ENCODE peak calls at places on chromosomes 13 and 19, in eight cellular contexts. One of them, this sample, is unnamed.

GRCh38 chr13:59247166-59247565 is 916.6 kb downstream of the DIAPH3 start:
- DNase-seq in iPS-NIHi11: peak
- DNase-seq in head of caudate nucleus: peak
- DNase-seq in amniotic stem cell: no peak
- DNase-seq in iris pigment epithelial cell: no peak
- DNase-seq in H54: no peak
- DNase-seq in aorta: no peak
- DNase-seq in stimulated activated CD4-positive, alpha-beta T cell treated with anti-CD3 and anti-CD28 coated beads, Interleukin-1b, Interleukin-23, amount 100 ng/mL, for 1 hour: no peak
- DNase-seq in this sample: no peak

GRCh38 chr19:47569331-47569730 is 3.6 kb downstream of the ZNF541 start:
- DNase-seq in iPS-NIHi11: no peak
- DNase-seq in head of caudate nucleus: no peak
- DNase-seq in amniotic stem cell: no peak
- DNase-seq in iris pigment epithelial cell: no peak
- DNase-seq in H54: no peak
- DNase-seq in aorta: no peak
- DNase-seq in stimulated activated CD4-positive, alpha-beta T cell treated with anti-CD3 and anti-CD28 coated beads, Interleukin-1b, Interleukin-23, amount 100 ng/mL, for 1 hour: no peak
- DNase-seq in this sample: no peak

GRCh38 chr19:2770055-2771013 is 12.7 kb downstream of the SGTA start:
- DNase-seq in iPS-NIHi11: no peak
- DNase-seq in head of caudate nucleus: peak
- DNase-seq in amniotic stem cell: no peak
- DNase-seq in iris pigment epithelial cell: no peak
- DNase-seq in H54: no peak
- DNase-seq in aorta: no peak
- DNase-seq in stimulated activated CD4-positive, alpha-beta T cell treated with anti-CD3 and anti-CD28 coated beads, Interleukin-1b, Interleukin-23, amount 100 ng/mL, for 1 hour: no peak
- DNase-seq in this sample: peak

GRCh38 chr13:66660013-66660804 is 569.9 kb downstream of the PCDH9 start:
- DNase-seq in iPS-NIHi11: no peak
- DNase-seq in head of caudate nucleus: no peak
- DNase-seq in amniotic stem cell: peak
- DNase-seq in iris pigment epithelial cell: peak
- DNase-seq in H54: no peak
- DNase-seq in aorta: no peak
- DNase-seq in stimulated activated CD4-positive, alpha-beta T cell treated with anti-CD3 and anti-CD28 coated beads, Interleukin-1b, Interleukin-23, amount 100 ng/mL, for 1 hour: no peak
- DNase-seq in this sample: peak

GRCh38 chr19:287381-287871 is 3.8 kb downstream of the PLPP2 start:
- DNase-seq in iPS-NIHi11: peak
- DNase-seq in head of caudate nucleus: no peak
- DNase-seq in amniotic stem cell: no peak
- DNase-seq in iris pigment epithelial cell: no peak
- DNase-seq in H54: no peak
- DNase-seq in aorta: peak
- DNase-seq in stimulated activated CD4-positive, alpha-beta T cell treated with anti-CD3 and anti-CD28 coated beads, Interleukin-1b, Interleukin-23, amount 100 ng/mL, for 1 hour: no peak
- DNase-seq in this sample: no peak

GRCh38 chr19:19224852-19225494 is 13.2 kb downstream of the NCAN start:
- DNase-seq in iPS-NIHi11: peak
- DNase-seq in head of caudate nucleus: peak
- DNase-seq in amniotic stem cell: no peak
- DNase-seq in iris pigment epithelial cell: peak
- DNase-seq in H54: no peak
- DNase-seq in aorta: peak
- DNase-seq in stimulated activated CD4-positive, alpha-beta T cell treated with anti-CD3 and anti-CD28 coated beads, Interleukin-1b, Interleukin-23, amount 100 ng/mL, for 1 hour: peak
- DNase-seq in this sample: no peak

GRCh38 chr13:24306632-24307031 is 2.7 kb upstream of the C1QTNF9 start:
- DNase-seq in iPS-NIHi11: no peak
- DNase-seq in head of caudate nucleus: no peak
- DNase-seq in amniotic stem cell: peak
- DNase-seq in iris pigment epithelial cell: peak
- DNase-seq in H54: peak
- DNase-seq in aorta: no peak
- DNase-seq in stimulated activated CD4-positive, alpha-beta T cell treated with anti-CD3 and anti-CD28 coated beads, Interleukin-1b, Interleukin-23, amount 100 ng/mL, for 1 hour: no peak
- DNase-seq in this sample: no peak

GRCh38 chr19:31277516-31277915 is 71.7 kb downstream of the TSHZ3 start:
- DNase-seq in iPS-NIHi11: no peak
- DNase-seq in head of caudate nucleus: no peak
- DNase-seq in amniotic stem cell: no peak
- DNase-seq in iris pigment epithelial cell: no peak
- DNase-seq in H54: no peak
- DNase-seq in aorta: peak
- DNase-seq in stimulated activated CD4-positive, alpha-beta T cell treated with anti-CD3 and anti-CD28 coated beads, Interleukin-1b, Interleukin-23, amount 100 ng/mL, for 1 hour: no peak
- DNase-seq in this sample: no peak

GRCh38 chr19:13207237-13208130 is 57.3 kb downstream of the IER2 start:
- DNase-seq in iPS-NIHi11: peak
- DNase-seq in head of caudate nucleus: no peak
- DNase-seq in amniotic stem cell: no peak
- DNase-seq in iris pigment epithelial cell: no peak
- DNase-seq in H54: no peak
- DNase-seq in aorta: no peak
- DNase-seq in stimulated activated CD4-positive, alpha-beta T cell treated with anti-CD3 and anti-CD28 coated beads, Interleukin-1b, Interleukin-23, amount 100 ng/mL, for 1 hour: no peak
- DNase-seq in this sample: no peak

GRCh38 chr13:59883885-59884284 is 279.8 kb downstream of the DIAPH3 start:
- DNase-seq in iPS-NIHi11: no peak
- DNase-seq in head of caudate nucleus: no peak
- DNase-seq in amniotic stem cell: no peak
- DNase-seq in iris pigment epithelial cell: no peak
- DNase-seq in H54: no peak
- DNase-seq in aorta: no peak
- DNase-seq in stimulated activated CD4-positive, alpha-beta T cell treated with anti-CD3 and anti-CD28 coated beads, Interleukin-1b, Interleukin-23, amount 100 ng/mL, for 1 hour: no peak
- DNase-seq in this sample: no peak

This sample was measured in fibroblast of the conjunctiva.